ENCODE peak calls at places on chromosomes 16 and 17, in four cellular contexts. T is cardiac muscle cell, A is EL, Q is B cell. V is an unnamed sample.

GRCh38 chr17:15406081-15406480 is 61.3 kb downstream of the CDRT4 start:
- DNase-seq in T (peak), A (peak), Q (no peak), V (no peak)

GRCh38 chr17:4947411-4948165 is 742 bp downstream of the PFN1 start:
- DNase-seq in T (peak), A (peak), Q (peak), V (peak)

GRCh38 chr17:28485049-28485448 is 11.6 kb downstream of the SLC13A2 start:
- DNase-seq in T (no peak), A (no peak), Q (no peak), V (no peak)

GRCh38 chr17:71024172-71024571 is 854.8 kb downstream of the KCNJ2 start:
- DNase-seq in T (peak), A (no peak), Q (no peak), V (no peak)

GRCh38 chr17:62052765-62053338 is 12.2 kb downstream of the MED13 start:
- DNase-seq in T (no peak), A (no peak), Q (no peak), V (no peak)

GRCh38 chr17:82235775-82236141 is 6.9 kb downstream of the SLC16A3 start:
- DNase-seq in T (no peak), A (no peak), Q (peak), V (no peak)

GRCh38 chr17:49694847-49695697 is 12.7 kb downstream of the SLC35B1 start:
- DNase-seq in T (peak), A (peak), Q (peak), V (peak)

GRCh38 chr17:37571674-37572073 is 37.5 kb downstream of the SYNRG start:
- DNase-seq in T (no peak), A (no peak), Q (no peak), V (no peak)

GRCh38 chr16:54921229-54921824 is 9.3 kb upstream of the IRX5 start:
- DNase-seq in T (no peak), A (peak), Q (no peak), V (no peak)

GRCh38 chr16:77599793-77600415 is 122.4 kb upstream of the NUDT7 start:
- DNase-seq in T (peak), A (peak), Q (peak), V (no peak)

GRCh38 chr17:57993471-57994365 is 5.7 kb upstream of the VEZF1 start:
- DNase-seq in T (no peak), A (no peak), Q (peak), V (no peak)